ENCODE peak calls at places on chromosomes 12 and 14, in seven cellular contexts. V is activated CD8-positive, alpha-beta T cell treated with anti-CD3 and anti-CD28 coated beads for 36 hours; G is gastrocnemius medialis; I is Panc1; Q is heart right ventricle; C is naive thymus-derived CD4-positive, alpha-beta T cell; P is left cardiac atrium. F is an unnamed sample.

GRCh38 chr12:116559080-116559329 is 176 bp upstream of the MAP1LC3B2 start:
- ATAC-seq in V (peak), G (no peak), I (peak), Q (peak), C (peak), P (no peak), F (peak)

GRCh38 chr12:76490763-76491162 is 68.8 kb downstream of the OSBPL8 start:
- ATAC-seq in V (no peak), G (no peak), I (no peak), Q (no peak), C (no peak), P (no peak), F (no peak)

GRCh38 chr12:114993202-114993601 is 309.2 kb upstream of the TBX3 start:
- ATAC-seq in V (no peak), G (no peak), I (no peak), Q (no peak), C (no peak), P (no peak), F (no peak)

GRCh38 chr12:132500856-132501180 is 10.9 kb downstream of the FBRSL1 start:
- ATAC-seq in V (no peak), G (no peak), I (no peak), Q (no peak), C (no peak), P (no peak), F (no peak)

GRCh38 chr12:30197392-30198047 is 413.8 kb upstream of the TMTC1 start:
- ATAC-seq in V (no peak), G (no peak), I (no peak), Q (no peak), C (no peak), P (no peak), F (no peak)

GRCh38 chr12:103771466-103771865 is 69.6 kb downstream of the NT5DC3 start:
- ATAC-seq in V (no peak), G (peak), I (peak), Q (peak), C (peak), P (peak), F (peak)

GRCh38 chr12:109247831-109248654 is 61.0 kb downstream of the FOXN4 start:
- ATAC-seq in V (no peak), G (no peak), I (no peak), Q (no peak), C (no peak), P (no peak), F (no peak)

GRCh38 chr14:52553002-52553670 is 500 bp downstream of the GPR137C start:
- ATAC-seq in V (peak), G (peak), I (peak), Q (peak), C (peak), P (peak), F (peak)

GRCh38 chr14:49972199-49972671 is 79.4 kb downstream of the ARF6 start:
- ATAC-seq in V (no peak), G (peak), I (peak), Q (peak), C (no peak), P (no peak), F (peak)